ENCODE peak calls at places on chromosomes 4 and X, in eight cellular contexts. Q is OCI-LY7; O is lung; E is CD8-positive, alpha-beta T cell; T is lower lobe of right lung; I is pancreas; R is tibial nerve; B is cardiac fibroblast. M is an unnamed sample.

GRCh38 chrX:1392376-1393130 is 640 bp upstream of the SLC25A6 start:
- DNase-seq in Q (peak), T (no peak), E (no peak), I (peak), O (peak), R (peak), B (peak), M (peak)

GRCh38 chr4:7904942-7905341 is 34.7 kb downstream of the AFAP1 start:
- DNase-seq in R (no peak), T (no peak), E (no peak), I (no peak), B (peak), O (no peak), Q (no peak), M (peak)

GRCh38 chr4:115332078-115332477 is 218.7 kb upstream of the NDST4 start:
- DNase-seq in T (no peak), I (no peak), E (no peak), Q (no peak), O (no peak), R (no peak), B (no peak), M (no peak)

GRCh38 chrX:68369559-68369958 is 63.7 kb downstream of the OPHN1 start:
- DNase-seq in Q (no peak), I (no peak), B (no peak), T (no peak), E (no peak), O (no peak), R (no peak), M (no peak)

GRCh38 chr4:114562176-114562904 is 36.3 kb upstream of the UGT8 start:
- DNase-seq in O (no peak), E (no peak), B (no peak), I (no peak), R (no peak), T (no peak), Q (no peak), M (no peak)

GRCh38 chr4:125787707-125788106 is 473.0 kb downstream of the FAT4 start:
- DNase-seq in O (no peak), T (no peak), I (no peak), R (no peak), B (no peak), E (no peak), Q (no peak), M (no peak)

GRCh38 chr4:123397276-123398150 is 918 bp downstream of the SPRY1 start:
- DNase-seq in O (peak), T (peak), I (peak), E (peak), R (peak), B (peak), Q (peak), M (no peak)

GRCh38 chr4:17662694-17663093 is 48.3 kb downstream of the MED28 start:
- DNase-seq in T (no peak), B (no peak), R (no peak), E (no peak), Q (no peak), O (no peak), I (no peak), M (no peak)

GRCh38 chrX:1815456-1816175 is 200.8 kb downstream of the ASMT start:
- DNase-seq in B (no peak), T (no peak), E (no peak), Q (no peak), O (no peak), R (no peak), I (no peak), M (no peak)

GRCh38 chr4:22500831-22501714 is 14.8 kb downstream of the ADGRA3 start:
- DNase-seq in I (no peak), B (no peak), O (no peak), T (no peak), R (no peak), E (no peak), Q (no peak), M (no peak)

GRCh38 chr4:73068496-73069337 is 799 bp downstream of the COX18 start:
- DNase-seq in E (no peak), I (no peak), O (no peak), R (no peak), Q (peak), B (peak), T (no peak), M (no peak)

GRCh38 chr4:159117968-159118367 is 15.1 kb downstream of the RAPGEF2 start:
- DNase-seq in T (no peak), Q (no peak), B (no peak), O (no peak), I (no peak), R (no peak), E (no peak), M (no peak)

GRCh38 chr4:126440297-126440696 is 1125.5 kb downstream of the FAT4 start:
- DNase-seq in T (no peak), E (no peak), I (no peak), Q (no peak), R (no peak), B (no peak), O (no peak), M (no peak)

GRCh38 chrX:140817943-140818342 is 108.4 kb downstream of the LINC00632 start:
- DNase-seq in O (no peak), B (peak), R (peak), Q (peak), E (no peak), T (no peak), I (no peak), M (peak)

GRCh38 chrX:43166874-43167273 is 388.9 kb upstream of the PPP1R2C start:
- DNase-seq in R (no peak), T (no peak), B (no peak), Q (no peak), O (no peak), I (no peak), E (no peak), M (no peak)

GRCh38 chrX:133859860-133860259 is 125.5 kb downstream of the GPC3 start:
- DNase-seq in T (no peak), B (peak), R (peak), I (no peak), E (no peak), Q (no peak), O (no peak), M (peak)

GRCh38 chr4:110005461-110006056 is 92.9 kb downstream of the EGF start:
- DNase-seq in Q (peak), T (no peak), B (peak), I (no peak), E (no peak), O (no peak), R (peak), M (peak)

GRCh38 chrX:48896611-48897011 is 957 bp downstream of the TIMM17B start:
- DNase-seq in R (no peak), I (no peak), Q (peak), B (peak), E (no peak), T (no peak), O (no peak), M (no peak)

GRCh38 chr4:1039493-1040343 is 28.3 kb downstream of the FGFRL1 start:
- DNase-seq in T (no peak), E (no peak), I (peak), B (peak), Q (no peak), R (no peak), O (no peak), M (peak)

GRCh38 chrX:19883878-19884277 is 3.5 kb downstream of the SH3KBP1 start:
- DNase-seq in B (no peak), I (no peak), E (peak), O (no peak), R (no peak), Q (no peak), T (peak), M (no peak)

GRCh38 chrX:3181846-3182245 is 140.6 kb downstream of the ARSF start:
- DNase-seq in Q (no peak), R (no peak), E (no peak), I (no peak), T (no peak), O (no peak), B (no peak), M (no peak)

GRCh38 chr4:535181-535923 is 36.3 kb downstream of the PIGG start:
- DNase-seq in O (no peak), I (no peak), Q (no peak), B (no peak), T (peak), E (no peak), R (no peak), M (no peak)

GRCh38 chr4:879730-880079 is 52.4 kb downstream of the GAK start:
- DNase-seq in T (no peak), E (peak), Q (no peak), O (no peak), B (no peak), R (no peak), I (no peak), M (no peak)

GRCh38 chrX:153768311-153769157 is 4.5 kb downstream of the PLXNB3 start:
- DNase-seq in I (peak), B (no peak), O (no peak), Q (no peak), E (peak), T (peak), R (no peak), M (no peak)

GRCh38 chr4:176277162-176277904 is 8.3 kb upstream of the ASB5 start:
- DNase-seq in T (peak), O (peak), R (no peak), Q (peak), E (no peak), I (peak), B (peak), M (peak)

GRCh38 chr4:187084696-187085095 is 361.0 kb upstream of the FAT1 start:
- DNase-seq in R (no peak), O (no peak), E (no peak), I (no peak), B (no peak), Q (no peak), T (no peak), M (peak)

GRCh38 chr4:87498446-87498900 is 30.7 kb downstream of the SPARCL1 start:
- DNase-seq in I (no peak), B (peak), R (no peak), Q (no peak), E (no peak), T (no peak), O (no peak), M (peak)

GRCh38 chrX:101416691-101417090 is 8.7 kb downstream of the HNRNPH2 start:
- DNase-seq in O (no peak), B (no peak), I (no peak), E (no peak), Q (no peak), T (no peak), R (no peak), M (no peak)

GRCh38 chrX:39541881-39542280 is 555.9 kb downstream of the BCOR start:
- DNase-seq in B (no peak), I (no peak), R (no peak), O (no peak), Q (no peak), E (no peak), T (no peak), M (no peak)

GRCh38 chr4:124060261-124060918 is 652.1 kb downstream of the ANKRD50 start:
- DNase-seq in T (no peak), E (no peak), B (peak), I (no peak), O (peak), R (peak), Q (peak), M (peak)

GRCh38 chrX:3178329-3178728 is 137.1 kb downstream of the ARSF start:
- DNase-seq in B (no peak), R (no peak), I (no peak), Q (no peak), E (no peak), O (no peak), T (no peak), M (no peak)

GRCh38 chr4:2500547-2500946 is 31.6 kb downstream of the RNF4 start:
- DNase-seq in B (no peak), R (no peak), E (no peak), T (no peak), O (no peak), Q (no peak), I (no peak), M (no peak)

GRCh38 chr4:167989815-167990214 is 102.5 kb upstream of the ANXA10 start:
- DNase-seq in R (no peak), I (no peak), Q (no peak), T (no peak), B (peak), E (no peak), O (no peak), M (no peak)

GRCh38 chr4:18536420-18536819 is 514.9 kb upstream of the LCORL start:
- DNase-seq in T (no peak), Q (no peak), I (no peak), O (no peak), R (no peak), E (no peak), B (no peak), M (no peak)

GRCh38 chr4:84482564-84483563 is 16.2 kb downstream of the NKX6-1 start:
- DNase-seq in T (peak), R (no peak), B (peak), O (no peak), E (no peak), I (peak), Q (no peak), M (no peak)

DNA sequence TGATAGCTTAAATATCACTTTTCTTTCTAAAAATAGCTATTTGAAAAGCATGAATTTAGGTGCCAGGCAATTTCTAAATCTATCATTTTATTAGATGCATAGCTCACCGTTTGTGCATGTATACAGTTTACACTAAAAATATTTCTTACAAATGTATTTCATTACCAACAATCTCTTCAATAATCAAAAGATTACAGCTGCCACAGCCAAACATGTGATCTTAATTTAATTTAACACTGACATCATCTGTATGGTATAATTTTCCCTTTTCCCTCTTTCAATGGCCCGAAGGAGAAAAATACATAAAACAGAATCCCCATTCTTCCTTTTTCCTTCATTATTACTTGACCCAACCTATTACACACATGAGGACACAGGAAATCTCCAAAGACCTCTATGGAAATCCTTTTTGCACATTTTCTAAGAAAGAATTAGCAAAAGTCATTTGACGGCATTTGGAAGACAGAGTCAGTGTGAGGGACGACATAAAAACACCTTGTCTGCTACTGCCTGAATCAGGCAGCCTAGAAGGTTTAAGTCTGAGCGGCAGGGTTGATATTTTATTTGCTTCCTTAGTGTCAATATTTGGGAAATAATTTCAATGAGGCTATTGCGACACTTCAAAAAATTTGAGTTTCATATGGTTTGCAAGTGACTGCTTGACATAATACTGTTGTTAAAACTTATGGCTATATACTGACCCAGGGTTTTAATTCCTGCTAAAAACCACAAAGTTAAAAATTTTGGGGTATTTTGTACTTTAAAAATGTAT is 111.2 kb downstream of the TTC29 start:
- DNase-seq in O (no peak), T (no peak), I (no peak), R (no peak), Q (no peak), B (no peak), E (no peak), M (no peak)
- H3K4me3 ChIP-seq in O (no peak), T (no peak), I (no peak), R (no peak), Q (no peak), B (no peak), E (no peak), M (no peak)

DNA sequence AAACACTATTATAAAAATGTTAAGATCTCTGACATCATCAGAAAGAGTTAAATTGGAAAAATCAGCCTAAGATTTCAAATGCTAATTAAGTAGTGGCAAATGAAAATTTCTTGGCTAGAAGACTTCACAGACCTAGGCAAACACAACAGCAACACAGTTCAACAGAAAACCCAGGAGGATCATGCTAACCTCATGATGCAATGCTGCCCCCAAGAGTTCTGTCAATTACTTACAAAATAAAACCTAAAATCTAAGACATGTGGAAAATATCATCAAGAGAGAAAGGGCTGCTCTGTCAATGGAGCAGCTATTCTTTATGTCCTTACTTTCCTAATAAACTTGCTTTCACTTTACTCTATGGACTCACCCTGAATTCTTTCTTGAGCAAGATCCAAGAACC is 21.0 kb downstream of the S100G start:
- DNase-seq in Q (peak), T (no peak), I (no peak), O (no peak), B (peak), R (peak), E (peak), M (peak)
- TF ChIP-seq CTCF in Q (peak), T (no peak), I (no peak), O (no peak), B (peak), R (no peak), E (no peak), M (peak)

DNA sequence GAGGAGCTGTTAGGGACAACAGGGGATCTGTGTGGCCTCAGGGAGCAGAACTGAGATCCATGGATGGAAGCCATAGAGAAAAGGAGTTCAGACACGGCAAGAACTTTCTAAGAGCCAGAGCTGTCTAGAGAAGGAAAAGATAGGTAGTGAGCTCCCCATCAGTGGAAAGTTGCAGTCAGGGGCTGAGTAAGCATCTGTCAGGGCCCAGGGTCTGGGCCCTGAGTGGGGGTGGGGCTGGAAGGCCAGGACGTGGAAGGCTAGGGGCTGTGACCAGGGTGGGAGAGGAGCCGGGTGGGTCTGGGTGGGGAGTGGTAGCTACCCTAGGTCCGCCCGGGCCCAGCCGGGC is 324 bp upstream of the MSN start:
- DNase-seq in O (no peak), T (no peak), B (no peak), Q (no peak), R (no peak), E (no peak), I (no peak), M (no peak)
- H3K4me3 ChIP-seq in O (no peak), T (peak), B (no peak), Q (peak), R (no peak), E (no peak), I (no peak), M (no peak)

GRCh38 chr4:128379860-128380259 is 92.2 kb upstream of the PGRMC2 start:
- DNase-seq in R (no peak), B (peak), O (no peak), Q (peak), I (peak), T (peak), E (no peak), M (no peak)
- TF ChIP-seq CTCF in R (no peak), B (peak), O (no peak), Q (peak), I (peak), T (peak), E (no peak), M (peak)

GRCh38 chrX:44873415-44874270 is 655 bp downstream of the KDM6A start:
- DNase-seq in I (peak), E (peak), O (peak), B (peak), T (peak), Q (peak), R (peak), M (no peak)
- H3K4me3 ChIP-seq in I (peak), E (peak), O (peak), B (peak), T (peak), Q (peak), R (peak), M (peak)

GRCh38 chr4:53505947-53506346 is 85.3 kb downstream of the LNX1 start:
- DNase-seq in B (peak), O (no peak), R (no peak), I (no peak), Q (no peak), T (no peak), E (no peak), M (no peak)
- TF ChIP-seq CTCF in B (peak), O (no peak), R (no peak), I (no peak), Q (peak), T (no peak), E (no peak), M (peak)

GRCh38 chr4:151012376-151012775 is 2.7 kb downstream of the LRBA start:
- DNase-seq in Q (no peak), I (no peak), B (no peak), R (no peak), O (no peak), T (no peak), E (no peak), M (no peak)
- H3K4me3 ChIP-seq in Q (peak), I (no peak), B (no peak), R (no peak), O (no peak), T (peak), E (peak), M (no peak)